ENCODE peak calls at places on chromosomes 11 and 22, in four cellular contexts. H is PC-3, V is NB4, D is esophagus squamous epithelium. X is an unnamed sample.

GRCh38 chr11:128458316-128458715 is 129.0 kb downstream of the ETS1 start:
- DNase-seq in H (peak), D (no peak), V (no peak), X (no peak)

GRCh38 chr11:77020751-77021150 is 13.4 kb upstream of the B3GNT6 start:
- DNase-seq in H (no peak), D (no peak), V (no peak), X (no peak)

GRCh38 chr11:8567597-8568198 is 26.3 kb downstream of the STK33 start:
- DNase-seq in V (no peak), D (no peak), H (no peak), X (no peak)

GRCh38 chr11:5690216-5690615 is 626 bp downstream of the TRIM22 start:
- DNase-seq in V (no peak), D (no peak), H (no peak), X (no peak)

GRCh38 chr11:19790831-19791552 is 78.4 kb downstream of the NAV2 start:
- DNase-seq in H (no peak), V (no peak), D (no peak), X (no peak)

GRCh38 chr11:37040921-37041320 is 442.9 kb upstream of the RAG2 start:
- DNase-seq in D (no peak), V (no peak), H (no peak), X (no peak)

GRCh38 chr11:131092469-131092868 is 176.2 kb upstream of the SNX19 start:
- DNase-seq in D (no peak), V (no peak), H (no peak), X (no peak)

GRCh38 chr11:6856871-6857270 is 6.0 kb upstream of the OR10A2 start:
- DNase-seq in H (peak), V (no peak), D (no peak), X (no peak)

GRCh38 chr22:45425531-45426265 is 12.2 kb downstream of the RIBC2 start:
- DNase-seq in V (no peak), D (no peak), H (no peak), X (no peak)

GRCh38 chr22:19756288-19757128 is 4.1 kb upstream of the TBX1 start:
- DNase-seq in D (no peak), V (peak), H (peak), X (no peak)

GRCh38 chr22:44567846-44568493 is 69.9 kb upstream of the RTL6 start:
- DNase-seq in D (no peak), H (peak), V (peak), X (peak)

GRCh38 chr22:30267382-30268302 is 991 bp upstream of the OSM start:
- DNase-seq in V (peak), H (no peak), D (no peak), X (no peak)

GRCh38 chr11:359181-359714 is 10.1 kb upstream of the B4GALNT4 start:
- DNase-seq in V (no peak), D (no peak), H (no peak), X (no peak)

GRCh38 chr11:126354631-126355323 is 709 bp upstream of the ST3GAL4 start:
- DNase-seq in H (no peak), V (peak), D (no peak), X (no peak)

GRCh38 chr11:46382644-46383403 is 1.4 kb downstream of the MDK start:
- DNase-seq in H (peak), V (peak), D (no peak), X (peak)

GRCh38 chr11:73333626-73334199 is 25.6 kb downstream of the ARHGEF17 start:
- DNase-seq in D (no peak), V (no peak), H (no peak), X (no peak)

GRCh38 chr11:76806131-76806530 is 23.0 kb downstream of the TSKU start:
- DNase-seq in D (no peak), V (no peak), H (no peak), X (no peak)

GRCh38 chr11:2701230-2701629 is 1.4 kb upstream of the KCNQ1OT1 start:
- DNase-seq in D (no peak), V (no peak), H (no peak), X (no peak)

GRCh38 chr22:35752833-35753189 is 35.1 kb downstream of the APOL5 start:
- DNase-seq in D (no peak), V (no peak), H (no peak), X (no peak)

GRCh38 chr22:33666249-33666648 is 254.0 kb downstream of the LARGE1 start:
- DNase-seq in H (no peak), D (no peak), V (no peak), X (no peak)

GRCh38 chr11:7577883-7578242 is 64.1 kb downstream of the PPFIBP2 start:
- DNase-seq in V (peak), D (no peak), H (peak), X (no peak)

GRCh38 chr22:45418770-45419138 is 5.3 kb downstream of the RIBC2 start:
- DNase-seq in H (no peak), V (no peak), D (no peak), X (no peak)

GRCh38 chr11:125939081-125939521 is 6.7 kb upstream of the VSIG10L2 start:
- DNase-seq in D (no peak), H (no peak), V (no peak), X (no peak)

GRCh38 chr11:15493921-15494630 is 379.4 kb downstream of the INSC start:
- DNase-seq in V (no peak), D (no peak), H (peak), X (no peak)

GRCh38 chr11:9232482-9232881 is 32.7 kb downstream of the DENND5A start:
- DNase-seq in H (no peak), V (no peak), D (no peak), X (no peak)

GRCh38 chr11:77473001-77473800 is 693 bp downstream of the PAK1 start:
- DNase-seq in H (peak), V (peak), D (no peak), X (peak)

GRCh38 chr11:17244046-17244445 is 32.5 kb upstream of the NUCB2 start:
- DNase-seq in D (no peak), V (no peak), H (no peak), X (no peak)

GRCh38 chr11:47375020-47375419 is 3.3 kb downstream of the SPI1 start:
- DNase-seq in H (no peak), V (no peak), D (no peak), X (no peak)

GRCh38 chr11:105466582-105467228 is 143.2 kb upstream of the GRIA4 start:
- DNase-seq in H (peak), D (no peak), V (no peak), X (no peak)

GRCh38 chr11:7020183-7020917 is at the start of the genes NLRP14 and ZNF214:
- DNase-seq in H (peak), V (no peak), D (peak), X (peak)

GRCh38 chr11:134040386-134041297 is 28.2 kb upstream of the JAM3 start:
- DNase-seq in H (no peak), V (no peak), D (no peak), X (no peak)

GRCh38 chr11:45264839-45265515 is 21.2 kb downstream of the SYT13 start:
- DNase-seq in D (no peak), H (peak), V (no peak), X (no peak)

GRCh38 chr11:118194835-118195627 is 18.6 kb upstream of the SCN2B start:
- DNase-seq in D (no peak), V (no peak), H (peak), X (no peak)

DNA sequence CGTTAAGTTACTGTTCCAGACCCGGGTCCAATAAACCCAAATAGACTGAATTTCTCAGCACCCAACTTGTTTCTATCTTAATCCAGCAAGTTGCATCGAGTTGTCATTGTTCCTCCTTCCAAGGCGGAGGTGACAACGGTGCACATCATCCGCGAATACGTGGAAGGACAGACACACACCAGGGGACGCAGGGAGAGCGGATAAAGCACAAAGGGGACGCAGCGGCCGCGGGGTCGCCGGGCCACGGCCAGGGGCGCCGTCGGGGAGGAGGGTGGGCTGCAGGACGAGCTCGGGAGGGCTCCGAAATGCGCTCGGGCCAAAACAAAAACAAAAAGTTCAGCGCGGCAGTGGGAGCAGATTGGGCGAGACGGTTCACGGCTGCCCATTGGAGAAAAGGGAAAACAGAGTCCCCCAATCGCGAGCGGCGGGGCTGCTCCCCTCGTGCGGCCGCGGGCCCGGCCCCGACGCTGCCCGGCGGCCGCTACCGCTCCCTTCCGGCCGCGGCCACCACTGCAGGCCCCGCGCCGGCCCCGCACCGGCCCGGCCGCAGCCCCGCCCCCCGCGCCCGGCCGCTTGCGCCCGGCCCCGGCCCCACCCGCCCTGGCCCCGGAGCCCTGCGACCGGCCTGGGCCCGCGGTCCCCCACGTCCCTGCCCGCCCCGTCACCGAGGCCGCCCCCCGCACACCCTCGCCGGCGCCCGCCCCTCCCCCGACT is 518 bp downstream of the KMT5B start:
- DNase-seq in H (peak), V (peak), D (no peak), X (peak)
- TF ChIP-seq CTCF in H (peak), V (no peak), D (peak), X (no peak)

GRCh38 chr22:36946436-36947158 is 33.2 kb downstream of the CSF2RB start:
- DNase-seq in H (peak), D (no peak), V (no peak), X (no peak)
- TF ChIP-seq CTCF in H (no peak), D (peak), V (peak), X (no peak)

GRCh38 chr11:1567721-1568100 is 4.4 kb downstream of the DUSP8 start:
- DNase-seq in D (no peak), H (no peak), V (no peak), X (peak)

GRCh38 chr11:1568451-1568911 is 3.6 kb downstream of the DUSP8 start:
- DNase-seq in D (no peak), H (no peak), V (peak), X (peak)

GRCh38 chr11:1565904-1566247 is 6.2 kb downstream of the DUSP8 start:
- DNase-seq in V (no peak), D (no peak), H (no peak), X (peak)

GRCh38 chr11:1566381-1567051 is 5.6 kb downstream of the DUSP8 start:
- DNase-seq in H (no peak), V (no peak), D (no peak), X (peak)

DNA sequence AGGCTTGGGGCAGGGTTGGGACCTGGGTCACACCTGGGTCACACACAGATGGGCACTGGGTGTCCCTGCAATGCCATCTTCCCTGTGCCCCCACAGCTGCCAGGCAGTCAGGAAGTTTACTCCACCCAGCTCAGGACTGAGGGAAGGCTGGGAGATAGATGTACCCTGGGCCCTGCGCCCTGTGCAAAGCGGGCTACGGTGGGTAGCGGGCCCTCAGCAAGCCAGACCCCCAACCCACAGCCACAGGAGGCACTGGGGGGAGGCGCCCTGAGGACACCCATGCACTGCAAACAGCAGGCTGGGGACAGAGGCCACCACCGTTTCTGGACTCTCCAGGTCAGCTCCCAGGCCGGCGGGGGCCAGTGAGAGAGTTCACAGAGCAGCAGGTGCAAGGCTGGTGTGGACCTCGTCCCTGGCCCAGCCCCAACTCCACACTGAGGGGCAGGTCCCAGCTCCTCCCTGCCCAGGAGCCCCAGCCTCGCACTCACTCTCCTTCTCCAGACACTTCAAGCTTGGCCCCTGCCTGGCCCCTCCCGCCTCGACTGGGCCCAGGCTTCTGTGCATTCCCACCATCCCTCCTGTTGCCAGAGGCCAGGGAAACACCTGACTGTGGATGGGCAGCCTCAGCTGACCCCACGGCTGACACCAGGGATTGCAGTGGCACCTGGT is 4.9 kb downstream of the DUSP8 start:
- DNase-seq in V (peak), H (no peak), D (no peak), X (peak)
- TF ChIP-seq CTCF in V (no peak), H (no peak), D (no peak), X (no peak)

GRCh38 chr11:30333405-30333804 is 10.5 kb downstream of the ARL14EP start:
- DNase-seq in D (no peak), H (peak), V (peak), X (no peak)
- TF ChIP-seq CTCF in D (peak), H (peak), V (peak), X (peak)

GRCh38 chr22:42637555-42637954 is 2.8 kb downstream of the ATP5MGL start:
- DNase-seq in V (no peak), D (no peak), H (no peak), X (no peak)
- TF ChIP-seq CTCF in V (no peak), D (peak), H (no peak), X (no peak)

GRCh38 chr11:68855205-68855978 is 13.7 kb upstream of the CPT1A start:
- DNase-seq in V (peak), H (no peak), D (no peak), X (peak)
- TF ChIP-seq CTCF in V (peak), H (no peak), D (peak), X (no peak)

GRCh38 chr22:39181356-39181755 is 28.9 kb upstream of the CBX7 start:
- DNase-seq in V (no peak), H (no peak), D (no peak), X (no peak)
- TF ChIP-seq CTCF in V (no peak), H (no peak), D (no peak), X (no peak)

DNA sequence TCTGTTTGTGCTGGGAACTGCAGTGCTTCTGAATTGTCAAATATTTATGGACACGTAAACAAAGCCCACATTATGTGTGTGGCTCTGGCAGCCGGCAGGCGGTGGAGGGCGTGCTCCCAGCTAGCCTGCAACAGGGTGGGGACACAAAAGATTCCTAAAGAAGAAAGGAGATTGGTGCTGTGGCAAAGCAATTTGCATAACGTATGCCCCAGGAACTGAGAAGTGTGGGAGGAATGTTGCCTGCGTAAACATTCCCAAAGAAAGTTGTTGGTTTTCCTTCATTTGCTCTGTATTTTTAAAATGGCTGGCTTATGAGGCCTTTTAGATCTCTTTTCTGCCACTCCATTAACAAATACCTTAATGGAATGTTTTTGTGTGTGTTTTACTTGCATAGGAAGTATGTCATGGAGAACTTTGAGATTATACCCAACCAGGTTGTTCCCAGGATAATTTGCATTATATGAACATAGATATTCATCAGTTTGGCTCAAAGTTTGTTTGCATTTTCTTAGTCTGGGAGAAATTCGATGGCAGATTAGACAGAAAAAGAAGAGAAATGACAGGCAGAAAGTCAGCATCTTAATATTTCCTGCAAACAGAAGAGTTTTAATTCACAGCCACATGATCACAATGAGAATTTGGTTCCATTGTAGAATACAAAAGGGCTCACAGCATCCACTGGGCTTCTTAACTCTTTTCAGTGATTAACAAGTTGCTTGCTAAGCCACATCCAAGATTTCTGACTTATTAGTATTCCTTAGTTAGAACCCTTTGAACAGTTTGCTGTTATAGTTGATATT is 41.8 kb upstream of the DLAT start:
- DNase-seq in H (peak), D (no peak), V (no peak), X (peak)
- TF ChIP-seq CTCF in H (no peak), D (no peak), V (no peak), X (no peak)

GRCh38 chr22:23673826-23674690 is 16.8 kb upstream of the RGL4 start:
- DNase-seq in H (no peak), D (no peak), V (no peak), X (no peak)
- TF ChIP-seq CTCF in H (no peak), D (no peak), V (no peak), X (no peak)

GRCh38 chr11:13486926-13487660 is 8.7 kb downstream of the PTH start:
- DNase-seq in V (peak), D (no peak), H (no peak), X (peak)
- TF ChIP-seq CTCF in V (peak), D (peak), H (peak), X (no peak)

X was measured in glutamatergic neuron.